ENCODE peak calls at places on chromosomes 7 and 10, in eight cellular contexts. One of them, this sample, is unnamed.

GRCh38 chr7:99380823-99381663 is 6.5 kb downstream of the ARPC1B start:
- DNase-seq in amniotic stem cell: no peak
- DNase-seq in nucleus accumbens: no peak
- DNase-seq in AG10803: no peak
- DNase-seq in NCI-H460: no peak
- DNase-seq in AG08395: no peak
- DNase-seq in LHCN-M2: no peak
- DNase-seq in activated CD8-positive, alpha-beta memory T cell treated with anti-CD3 and anti-CD28 coated beads for 1 hour: peak
- DNase-seq in this sample: no peak

GRCh38 chr10:103181244-103181643 is 11.8 kb downstream of the NT5C2 start:
- DNase-seq in activated CD8-positive, alpha-beta memory T cell treated with anti-CD3 and anti-CD28 coated beads for 1 hour: no peak
- DNase-seq in nucleus accumbens: no peak
- DNase-seq in amniotic stem cell: no peak
- DNase-seq in AG10803: no peak
- DNase-seq in NCI-H460: no peak
- DNase-seq in LHCN-M2: peak
- DNase-seq in AG08395: no peak
- DNase-seq in this sample: no peak

GRCh38 chr10:121668336-121669009 is 70.2 kb upstream of the FGFR2 start:
- DNase-seq in AG10803: peak
- DNase-seq in amniotic stem cell: no peak
- DNase-seq in NCI-H460: no peak
- DNase-seq in AG08395: peak
- DNase-seq in activated CD8-positive, alpha-beta memory T cell treated with anti-CD3 and anti-CD28 coated beads for 1 hour: no peak
- DNase-seq in LHCN-M2: no peak
- DNase-seq in nucleus accumbens: peak
- DNase-seq in this sample: peak

GRCh38 chr10:7942859-7943258 is 111.6 kb upstream of the GATA3 start:
- DNase-seq in NCI-H460: no peak
- DNase-seq in activated CD8-positive, alpha-beta memory T cell treated with anti-CD3 and anti-CD28 coated beads for 1 hour: no peak
- DNase-seq in AG10803: no peak
- DNase-seq in nucleus accumbens: no peak
- DNase-seq in amniotic stem cell: no peak
- DNase-seq in AG08395: no peak
- DNase-seq in LHCN-M2: no peak
- DNase-seq in this sample: no peak

GRCh38 chr10:124252097-124252715 is 158.8 kb upstream of the CHST15 start:
- DNase-seq in activated CD8-positive, alpha-beta memory T cell treated with anti-CD3 and anti-CD28 coated beads for 1 hour: no peak
- DNase-seq in amniotic stem cell: no peak
- DNase-seq in NCI-H460: no peak
- DNase-seq in AG08395: no peak
- DNase-seq in AG10803: no peak
- DNase-seq in nucleus accumbens: no peak
- DNase-seq in LHCN-M2: no peak
- DNase-seq in this sample: no peak

GRCh38 chr10:103584216-103585010 is 90.9 kb downstream of the NEURL1 start:
- DNase-seq in NCI-H460: no peak
- DNase-seq in nucleus accumbens: no peak
- DNase-seq in AG10803: peak
- DNase-seq in AG08395: peak
- DNase-seq in LHCN-M2: no peak
- DNase-seq in activated CD8-positive, alpha-beta memory T cell treated with anti-CD3 and anti-CD28 coated beads for 1 hour: no peak
- DNase-seq in amniotic stem cell: no peak
- DNase-seq in this sample: no peak

GRCh38 chr10:104824378-104825006 is 183.4 kb downstream of the SORCS3 start:
- DNase-seq in LHCN-M2: peak
- DNase-seq in nucleus accumbens: no peak
- DNase-seq in AG10803: peak
- DNase-seq in AG08395: peak
- DNase-seq in amniotic stem cell: no peak
- DNase-seq in activated CD8-positive, alpha-beta memory T cell treated with anti-CD3 and anti-CD28 coated beads for 1 hour: no peak
- DNase-seq in NCI-H460: peak
- DNase-seq in this sample: no peak

GRCh38 chr10:132572545-132572937 is 35.0 kb downstream of the INPP5A start:
- DNase-seq in LHCN-M2: no peak
- DNase-seq in nucleus accumbens: no peak
- DNase-seq in AG10803: peak
- DNase-seq in amniotic stem cell: no peak
- DNase-seq in AG08395: peak
- DNase-seq in activated CD8-positive, alpha-beta memory T cell treated with anti-CD3 and anti-CD28 coated beads for 1 hour: no peak
- DNase-seq in NCI-H460: no peak
- DNase-seq in this sample: no peak

GRCh38 chr7:148045521-148045920 is 545.0 kb upstream of the C7orf33 start:
- DNase-seq in LHCN-M2: no peak
- DNase-seq in AG08395: no peak
- DNase-seq in activated CD8-positive, alpha-beta memory T cell treated with anti-CD3 and anti-CD28 coated beads for 1 hour: no peak
- DNase-seq in nucleus accumbens: no peak
- DNase-seq in AG10803: no peak
- DNase-seq in NCI-H460: no peak
- DNase-seq in amniotic stem cell: no peak
- DNase-seq in this sample: no peak

GRCh38 chr10:633279-634245 is 55.9 kb downstream of the DIP2C start:
- DNase-seq in NCI-H460: no peak
- DNase-seq in LHCN-M2: no peak
- DNase-seq in AG10803: no peak
- DNase-seq in AG08395: no peak
- DNase-seq in nucleus accumbens: no peak
- DNase-seq in activated CD8-positive, alpha-beta memory T cell treated with anti-CD3 and anti-CD28 coated beads for 1 hour: no peak
- DNase-seq in amniotic stem cell: no peak
- DNase-seq in this sample: peak

GRCh38 chr7:34845666-34846361 is 187.8 kb downstream of the NPSR1 start:
- DNase-seq in AG08395: no peak
- DNase-seq in nucleus accumbens: no peak
- DNase-seq in activated CD8-positive, alpha-beta memory T cell treated with anti-CD3 and anti-CD28 coated beads for 1 hour: no peak
- DNase-seq in amniotic stem cell: no peak
- DNase-seq in AG10803: no peak
- DNase-seq in LHCN-M2: peak
- DNase-seq in NCI-H460: peak
- DNase-seq in this sample: no peak

GRCh38 chr10:133534417-133534816 is 7.3 kb downstream of the CYP2E1 start:
- DNase-seq in AG08395: no peak
- DNase-seq in activated CD8-positive, alpha-beta memory T cell treated with anti-CD3 and anti-CD28 coated beads for 1 hour: no peak
- DNase-seq in LHCN-M2: no peak
- DNase-seq in amniotic stem cell: no peak
- DNase-seq in NCI-H460: no peak
- DNase-seq in nucleus accumbens: no peak
- DNase-seq in AG10803: no peak
- DNase-seq in this sample: no peak

GRCh38 chr7:157612664-157613561 is 276.1 kb downstream of the DNAJB6 start:
- DNase-seq in amniotic stem cell: no peak
- DNase-seq in AG08395: no peak
- DNase-seq in nucleus accumbens: no peak
- DNase-seq in activated CD8-positive, alpha-beta memory T cell treated with anti-CD3 and anti-CD28 coated beads for 1 hour: peak
- DNase-seq in LHCN-M2: no peak
- DNase-seq in AG10803: no peak
- DNase-seq in NCI-H460: no peak
- DNase-seq in this sample: peak

GRCh38 chr7:159198016-159198724 is 53.5 kb upstream of the VIPR2 start:
- DNase-seq in activated CD8-positive, alpha-beta memory T cell treated with anti-CD3 and anti-CD28 coated beads for 1 hour: no peak
- DNase-seq in nucleus accumbens: no peak
- DNase-seq in AG08395: no peak
- DNase-seq in amniotic stem cell: no peak
- DNase-seq in NCI-H460: no peak
- DNase-seq in LHCN-M2: no peak
- DNase-seq in AG10803: no peak
- DNase-seq in this sample: no peak

GRCh38 chr7:83970081-83970480 is 224.5 kb downstream of the SEMA3A start:
- DNase-seq in activated CD8-positive, alpha-beta memory T cell treated with anti-CD3 and anti-CD28 coated beads for 1 hour: no peak
- DNase-seq in NCI-H460: no peak
- DNase-seq in AG08395: no peak
- DNase-seq in amniotic stem cell: no peak
- DNase-seq in nucleus accumbens: no peak
- DNase-seq in LHCN-M2: peak
- DNase-seq in AG10803: no peak
- DNase-seq in this sample: no peak

GRCh38 chr10:20890491-20891337 is 6.4 kb downstream of the NEBL start:
- DNase-seq in activated CD8-positive, alpha-beta memory T cell treated with anti-CD3 and anti-CD28 coated beads for 1 hour: no peak
- DNase-seq in AG08395: no peak
- DNase-seq in NCI-H460: no peak
- DNase-seq in LHCN-M2: peak
- DNase-seq in AG10803: no peak
- DNase-seq in nucleus accumbens: no peak
- DNase-seq in amniotic stem cell: no peak
- DNase-seq in this sample: no peak

GRCh38 chr7:45708046-45708950 is 134.1 kb downstream of the ADCY1 start:
- DNase-seq in nucleus accumbens: no peak
- DNase-seq in NCI-H460: no peak
- DNase-seq in activated CD8-positive, alpha-beta memory T cell treated with anti-CD3 and anti-CD28 coated beads for 1 hour: no peak
- DNase-seq in amniotic stem cell: no peak
- DNase-seq in LHCN-M2: no peak
- DNase-seq in AG08395: no peak
- DNase-seq in AG10803: no peak
- DNase-seq in this sample: peak

GRCh38 chr7:36546331-36546730 is 156.7 kb downstream of the ANLN start:
- DNase-seq in activated CD8-positive, alpha-beta memory T cell treated with anti-CD3 and anti-CD28 coated beads for 1 hour: no peak
- DNase-seq in nucleus accumbens: no peak
- DNase-seq in LHCN-M2: no peak
- DNase-seq in NCI-H460: no peak
- DNase-seq in amniotic stem cell: no peak
- DNase-seq in AG08395: no peak
- DNase-seq in AG10803: no peak
- DNase-seq in this sample: no peak

GRCh38 chr7:155979994-155980393 is 167.7 kb upstream of the SHH start:
- DNase-seq in LHCN-M2: no peak
- DNase-seq in nucleus accumbens: no peak
- DNase-seq in amniotic stem cell: no peak
- DNase-seq in AG08395: no peak
- DNase-seq in AG10803: no peak
- DNase-seq in NCI-H460: no peak
- DNase-seq in activated CD8-positive, alpha-beta memory T cell treated with anti-CD3 and anti-CD28 coated beads for 1 hour: no peak
- DNase-seq in this sample: peak

GRCh38 chr7:39413866-39414668 is 152.1 kb upstream of the YAE1 start:
- DNase-seq in AG10803: peak
- DNase-seq in amniotic stem cell: no peak
- DNase-seq in AG08395: peak
- DNase-seq in NCI-H460: peak
- DNase-seq in activated CD8-positive, alpha-beta memory T cell treated with anti-CD3 and anti-CD28 coated beads for 1 hour: no peak
- DNase-seq in nucleus accumbens: no peak
- DNase-seq in LHCN-M2: peak
- DNase-seq in this sample: no peak

GRCh38 chr7:129767120-129768011 is 155.8 kb downstream of the NRF1 start:
- DNase-seq in AG10803: no peak
- DNase-seq in LHCN-M2: no peak
- DNase-seq in amniotic stem cell: no peak
- DNase-seq in activated CD8-positive, alpha-beta memory T cell treated with anti-CD3 and anti-CD28 coated beads for 1 hour: no peak
- DNase-seq in nucleus accumbens: no peak
- DNase-seq in AG08395: no peak
- DNase-seq in NCI-H460: no peak
- DNase-seq in this sample: no peak

GRCh38 chr10:133196221-133196920 is 33.6 kb upstream of the UTF1 start:
- DNase-seq in NCI-H460: no peak
- DNase-seq in LHCN-M2: no peak
- DNase-seq in amniotic stem cell: no peak
- DNase-seq in AG10803: no peak
- DNase-seq in activated CD8-positive, alpha-beta memory T cell treated with anti-CD3 and anti-CD28 coated beads for 1 hour: no peak
- DNase-seq in nucleus accumbens: no peak
- DNase-seq in AG08395: no peak
- DNase-seq in this sample: no peak

GRCh38 chr7:4788627-4789189 is 13.3 kb downstream of the AP5Z1 start:
- DNase-seq in AG10803: no peak
- DNase-seq in NCI-H460: no peak
- DNase-seq in nucleus accumbens: no peak
- DNase-seq in amniotic stem cell: no peak
- DNase-seq in LHCN-M2: no peak
- DNase-seq in AG08395: no peak
- DNase-seq in activated CD8-positive, alpha-beta memory T cell treated with anti-CD3 and anti-CD28 coated beads for 1 hour: no peak
- DNase-seq in this sample: no peak

GRCh38 chr10:4704034-4704545 is 121.9 kb upstream of the AKR1E2 start:
- DNase-seq in AG08395: peak
- DNase-seq in LHCN-M2: peak
- DNase-seq in amniotic stem cell: peak
- DNase-seq in nucleus accumbens: no peak
- DNase-seq in activated CD8-positive, alpha-beta memory T cell treated with anti-CD3 and anti-CD28 coated beads for 1 hour: no peak
- DNase-seq in AG10803: peak
- DNase-seq in NCI-H460: no peak
- DNase-seq in this sample: no peak

GRCh38 chr10:78863121-78863520 is 205.6 kb upstream of the ZMIZ1 start:
- DNase-seq in AG10803: no peak
- DNase-seq in NCI-H460: no peak
- DNase-seq in activated CD8-positive, alpha-beta memory T cell treated with anti-CD3 and anti-CD28 coated beads for 1 hour: no peak
- DNase-seq in AG08395: no peak
- DNase-seq in nucleus accumbens: no peak
- DNase-seq in LHCN-M2: no peak
- DNase-seq in amniotic stem cell: no peak
- DNase-seq in this sample: no peak

GRCh38 chr7:127409629-127410028 is 17.1 kb upstream of the ZNF800 start:
- DNase-seq in AG08395: peak
- DNase-seq in LHCN-M2: peak
- DNase-seq in amniotic stem cell: no peak
- DNase-seq in activated CD8-positive, alpha-beta memory T cell treated with anti-CD3 and anti-CD28 coated beads for 1 hour: no peak
- DNase-seq in NCI-H460: no peak
- DNase-seq in AG10803: peak
- DNase-seq in nucleus accumbens: no peak
- DNase-seq in this sample: no peak